ENCODE peak calls at places on chromosomes 2 and 18, in six cellular contexts. One of them, this sample, is unnamed.

GRCh38 chr2:12361506-12361905 is 355.2 kb upstream of the TRIB2 start:
- DNase-seq in aorta: no peak
- DNase-seq in left ventricle myocardium inferior: no peak
- DNase-seq in caudate nucleus: no peak
- DNase-seq in Peyer's patch: no peak
- DNase-seq in dorsolateral prefrontal cortex: no peak
- DNase-seq in this sample: no peak

GRCh38 chr2:232418466-232419244 is 12.0 kb downstream of the ALPG start:
- DNase-seq in aorta: no peak
- DNase-seq in left ventricle myocardium inferior: no peak
- DNase-seq in caudate nucleus: no peak
- DNase-seq in Peyer's patch: no peak
- DNase-seq in dorsolateral prefrontal cortex: no peak
- DNase-seq in this sample: no peak

GRCh38 chr2:10412380-10412779 is 35.7 kb downstream of the ODC1 start:
- DNase-seq in aorta: no peak
- DNase-seq in left ventricle myocardium inferior: no peak
- DNase-seq in caudate nucleus: no peak
- DNase-seq in Peyer's patch: no peak
- DNase-seq in dorsolateral prefrontal cortex: no peak
- DNase-seq in this sample: no peak

GRCh38 chr2:23584054-23584745 is 199.2 kb downstream of the KLHL29 start:
- DNase-seq in aorta: peak
- DNase-seq in left ventricle myocardium inferior: no peak
- DNase-seq in caudate nucleus: no peak
- DNase-seq in Peyer's patch: no peak
- DNase-seq in dorsolateral prefrontal cortex: no peak
- DNase-seq in this sample: no peak

GRCh38 chr2:230924470-230925341 is at the start of gene GPR55:
- DNase-seq in aorta: no peak
- DNase-seq in left ventricle myocardium inferior: no peak
- DNase-seq in caudate nucleus: no peak
- DNase-seq in Peyer's patch: peak
- DNase-seq in dorsolateral prefrontal cortex: peak
- DNase-seq in this sample: no peak

GRCh38 chr2:128773641-128774319 is 455.1 kb upstream of the HS6ST1 start:
- DNase-seq in aorta: peak
- DNase-seq in left ventricle myocardium inferior: no peak
- DNase-seq in caudate nucleus: no peak
- DNase-seq in Peyer's patch: no peak
- DNase-seq in dorsolateral prefrontal cortex: no peak
- DNase-seq in this sample: peak

GRCh38 chr2:168961450-168962229 is 60.5 kb downstream of the G6PC2 start:
- DNase-seq in aorta: no peak
- DNase-seq in left ventricle myocardium inferior: no peak
- DNase-seq in caudate nucleus: no peak
- DNase-seq in Peyer's patch: no peak
- DNase-seq in dorsolateral prefrontal cortex: no peak
- DNase-seq in this sample: no peak

GRCh38 chr2:9397201-9397600 is 26.1 kb downstream of the ITGB1BP1 start:
- DNase-seq in aorta: no peak
- DNase-seq in left ventricle myocardium inferior: no peak
- DNase-seq in caudate nucleus: no peak
- DNase-seq in Peyer's patch: no peak
- DNase-seq in dorsolateral prefrontal cortex: no peak
- DNase-seq in this sample: no peak

GRCh38 chr2:205218056-205218455 is 464.2 kb upstream of the NRP2 start:
- DNase-seq in aorta: no peak
- DNase-seq in left ventricle myocardium inferior: no peak
- DNase-seq in caudate nucleus: no peak
- DNase-seq in Peyer's patch: no peak
- DNase-seq in dorsolateral prefrontal cortex: no peak
- DNase-seq in this sample: no peak

GRCh38 chr2:174788291-174788929 is 24.1 kb upstream of the CHRNA1 start:
- DNase-seq in aorta: no peak
- DNase-seq in left ventricle myocardium inferior: no peak
- DNase-seq in caudate nucleus: no peak
- DNase-seq in Peyer's patch: no peak
- DNase-seq in dorsolateral prefrontal cortex: no peak
- DNase-seq in this sample: no peak

GRCh38 chr2:24785704-24786321 is 7.4 kb downstream of the PTRHD1 start:
- DNase-seq in aorta: no peak
- DNase-seq in left ventricle myocardium inferior: no peak
- DNase-seq in caudate nucleus: no peak
- DNase-seq in Peyer's patch: peak
- DNase-seq in dorsolateral prefrontal cortex: no peak
- DNase-seq in this sample: no peak

GRCh38 chr2:214139630-214140284 is 271.1 kb upstream of the VWC2L start:
- DNase-seq in aorta: no peak
- DNase-seq in left ventricle myocardium inferior: no peak
- DNase-seq in caudate nucleus: no peak
- DNase-seq in Peyer's patch: no peak
- DNase-seq in dorsolateral prefrontal cortex: no peak
- DNase-seq in this sample: no peak

GRCh38 chr2:46812381-46813024 is 103.1 kb downstream of the MCFD2 start:
- DNase-seq in aorta: peak
- DNase-seq in left ventricle myocardium inferior: peak
- DNase-seq in caudate nucleus: no peak
- DNase-seq in Peyer's patch: no peak
- DNase-seq in dorsolateral prefrontal cortex: no peak
- DNase-seq in this sample: peak

GRCh38 chr2:64538764-64539433 is 14.8 kb downstream of the AFTPH start:
- DNase-seq in aorta: no peak
- DNase-seq in left ventricle myocardium inferior: no peak
- DNase-seq in caudate nucleus: no peak
- DNase-seq in Peyer's patch: no peak
- DNase-seq in dorsolateral prefrontal cortex: no peak
- DNase-seq in this sample: no peak

GRCh38 chr2:212939777-212940531 is 211.5 kb downstream of the IKZF2 start:
- DNase-seq in aorta: no peak
- DNase-seq in left ventricle myocardium inferior: no peak
- DNase-seq in caudate nucleus: no peak
- DNase-seq in Peyer's patch: no peak
- DNase-seq in dorsolateral prefrontal cortex: no peak
- DNase-seq in this sample: no peak

GRCh38 chr18:12449040-12449814 is 41.5 kb downstream of the PRELID3A start:
- DNase-seq in aorta: peak
- DNase-seq in left ventricle myocardium inferior: no peak
- DNase-seq in caudate nucleus: no peak
- DNase-seq in Peyer's patch: no peak
- DNase-seq in dorsolateral prefrontal cortex: no peak
- DNase-seq in this sample: no peak

GRCh38 chr2:136010126-136010525 is 24.7 kb upstream of the DARS1 start:
- DNase-seq in aorta: no peak
- DNase-seq in left ventricle myocardium inferior: no peak
- DNase-seq in caudate nucleus: no peak
- DNase-seq in Peyer's patch: no peak
- DNase-seq in dorsolateral prefrontal cortex: no peak
- DNase-seq in this sample: no peak

GRCh38 chr2:11663427-11663826 is 6.6 kb downstream of the NTSR2 start:
- DNase-seq in aorta: no peak
- DNase-seq in left ventricle myocardium inferior: no peak
- DNase-seq in caudate nucleus: no peak
- DNase-seq in Peyer's patch: no peak
- DNase-seq in dorsolateral prefrontal cortex: no peak
- DNase-seq in this sample: no peak

GRCh38 chr18:74146756-74147155 is 878 bp downstream of the FBXO15 start:
- DNase-seq in aorta: no peak
- DNase-seq in left ventricle myocardium inferior: no peak
- DNase-seq in caudate nucleus: no peak
- DNase-seq in Peyer's patch: no peak
- DNase-seq in dorsolateral prefrontal cortex: no peak
- DNase-seq in this sample: no peak

GRCh38 chr18:66752733-66753132 is 148.8 kb upstream of the CDH19 start:
- DNase-seq in aorta: no peak
- DNase-seq in left ventricle myocardium inferior: no peak
- DNase-seq in caudate nucleus: no peak
- DNase-seq in Peyer's patch: no peak
- DNase-seq in dorsolateral prefrontal cortex: no peak
- DNase-seq in this sample: no peak

GRCh38 chr2:69011611-69012157 is 1.3 kb upstream of the ANTXR1 start:
- DNase-seq in aorta: no peak
- DNase-seq in left ventricle myocardium inferior: no peak
- DNase-seq in caudate nucleus: no peak
- DNase-seq in Peyer's patch: no peak
- DNase-seq in dorsolateral prefrontal cortex: no peak
- DNase-seq in this sample: no peak

GRCh38 chr2:130928385-130928784 is 91.7 kb downstream of the ARHGEF4 start:
- DNase-seq in aorta: no peak
- DNase-seq in left ventricle myocardium inferior: no peak
- DNase-seq in caudate nucleus: no peak
- DNase-seq in Peyer's patch: no peak
- DNase-seq in dorsolateral prefrontal cortex: no peak
- DNase-seq in this sample: no peak

GRCh38 chr2:12587729-12588522 is 128.8 kb upstream of the TRIB2 start:
- DNase-seq in aorta: peak
- DNase-seq in left ventricle myocardium inferior: no peak
- DNase-seq in caudate nucleus: no peak
- DNase-seq in Peyer's patch: no peak
- DNase-seq in dorsolateral prefrontal cortex: no peak
- DNase-seq in this sample: no peak

GRCh38 chr18:69002233-69002632 is 204.4 kb downstream of the CCDC102B start:
- DNase-seq in aorta: no peak
- DNase-seq in left ventricle myocardium inferior: no peak
- DNase-seq in caudate nucleus: no peak
- DNase-seq in Peyer's patch: no peak
- DNase-seq in dorsolateral prefrontal cortex: no peak
- DNase-seq in this sample: no peak

GRCh38 chr2:41942278-41942677 is 105.5 kb upstream of the PKDCC start:
- DNase-seq in aorta: no peak
- DNase-seq in left ventricle myocardium inferior: no peak
- DNase-seq in caudate nucleus: no peak
- DNase-seq in Peyer's patch: no peak
- DNase-seq in dorsolateral prefrontal cortex: no peak
- DNase-seq in this sample: no peak

GRCh38 chr2:88692187-88692586 is 714 bp downstream of the RPIA start:
- DNase-seq in aorta: peak
- DNase-seq in left ventricle myocardium inferior: no peak
- DNase-seq in caudate nucleus: no peak
- DNase-seq in Peyer's patch: peak
- DNase-seq in dorsolateral prefrontal cortex: no peak
- DNase-seq in this sample: no peak

GRCh38 chr2:178819147-178819875 is 12.1 kb upstream of the TTN start:
- DNase-seq in aorta: no peak
- DNase-seq in left ventricle myocardium inferior: no peak
- DNase-seq in caudate nucleus: no peak
- DNase-seq in Peyer's patch: no peak
- DNase-seq in dorsolateral prefrontal cortex: no peak
- DNase-seq in this sample: no peak
- H3K27ac ChIP-seq in aorta: no peak
- H3K27ac ChIP-seq in left ventricle myocardium inferior: peak
- H3K27ac ChIP-seq in caudate nucleus: no peak
- H3K27ac ChIP-seq in Peyer's patch: no peak
- H3K27ac ChIP-seq in dorsolateral prefrontal cortex: no peak
- H3K27ac ChIP-seq in this sample: peak

GRCh38 chr2:45104429-45104828 is 95.2 kb upstream of the SIX2 start:
- DNase-seq in aorta: no peak
- DNase-seq in left ventricle myocardium inferior: no peak
- DNase-seq in caudate nucleus: no peak
- DNase-seq in Peyer's patch: no peak
- DNase-seq in dorsolateral prefrontal cortex: no peak
- DNase-seq in this sample: no peak

GRCh38 chr2:45105050-45105582 is 95.9 kb upstream of the SIX2 start:
- DNase-seq in aorta: no peak
- DNase-seq in left ventricle myocardium inferior: no peak
- DNase-seq in caudate nucleus: no peak
- DNase-seq in Peyer's patch: no peak
- DNase-seq in dorsolateral prefrontal cortex: no peak
- DNase-seq in this sample: no peak

GRCh38 chr2:45103351-45104145 is 94.3 kb upstream of the SIX2 start:
- DNase-seq in aorta: no peak
- DNase-seq in left ventricle myocardium inferior: no peak
- DNase-seq in caudate nucleus: no peak
- DNase-seq in Peyer's patch: no peak
- DNase-seq in dorsolateral prefrontal cortex: no peak
- DNase-seq in this sample: no peak

GRCh38 chr2:45102141-45102540 is 92.9 kb upstream of the SIX2 start:
- DNase-seq in aorta: no peak
- DNase-seq in left ventricle myocardium inferior: no peak
- DNase-seq in caudate nucleus: no peak
- DNase-seq in Peyer's patch: no peak
- DNase-seq in dorsolateral prefrontal cortex: no peak
- DNase-seq in this sample: no peak

GRCh38 chr2:45102579-45103117 is 93.4 kb upstream of the SIX2 start:
- DNase-seq in aorta: no peak
- DNase-seq in left ventricle myocardium inferior: no peak
- DNase-seq in caudate nucleus: no peak
- DNase-seq in Peyer's patch: no peak
- DNase-seq in dorsolateral prefrontal cortex: no peak
- DNase-seq in this sample: no peak
- H3K27ac ChIP-seq in aorta: no peak
- H3K27ac ChIP-seq in left ventricle myocardium inferior: no peak
- H3K27ac ChIP-seq in caudate nucleus: no peak
- H3K27ac ChIP-seq in Peyer's patch: no peak
- H3K27ac ChIP-seq in dorsolateral prefrontal cortex: no peak
- H3K27ac ChIP-seq in this sample: no peak

DNA sequence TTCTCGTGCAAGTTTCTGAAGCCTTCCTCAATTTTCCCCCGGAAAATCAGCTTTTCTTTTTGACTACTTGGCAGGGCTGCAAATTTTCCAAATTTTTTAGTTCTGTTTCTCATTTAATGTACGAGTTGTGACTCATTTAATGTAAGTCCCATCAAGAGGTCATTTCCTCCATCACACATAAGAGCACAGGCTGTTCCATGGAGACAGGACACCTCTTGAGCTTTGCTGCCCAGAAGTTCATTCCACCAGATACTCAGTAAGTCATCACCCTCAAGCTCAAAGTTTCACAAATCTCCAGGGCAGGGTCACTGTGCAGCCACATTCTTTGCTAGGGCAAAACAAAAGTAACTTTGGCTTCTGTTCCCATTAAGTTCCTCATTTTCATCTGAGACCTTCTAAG is 101.5 kb upstream of the TEKT4 start:
- DNase-seq in aorta: no peak
- DNase-seq in left ventricle myocardium inferior: no peak
- DNase-seq in caudate nucleus: no peak
- DNase-seq in Peyer's patch: no peak
- DNase-seq in dorsolateral prefrontal cortex: no peak
- DNase-seq in this sample: no peak
- H3K27ac ChIP-seq in aorta: no peak
- H3K27ac ChIP-seq in left ventricle myocardium inferior: no peak
- H3K27ac ChIP-seq in caudate nucleus: no peak
- H3K27ac ChIP-seq in Peyer's patch: no peak
- H3K27ac ChIP-seq in dorsolateral prefrontal cortex: no peak
- H3K27ac ChIP-seq in this sample: no peak

DNA sequence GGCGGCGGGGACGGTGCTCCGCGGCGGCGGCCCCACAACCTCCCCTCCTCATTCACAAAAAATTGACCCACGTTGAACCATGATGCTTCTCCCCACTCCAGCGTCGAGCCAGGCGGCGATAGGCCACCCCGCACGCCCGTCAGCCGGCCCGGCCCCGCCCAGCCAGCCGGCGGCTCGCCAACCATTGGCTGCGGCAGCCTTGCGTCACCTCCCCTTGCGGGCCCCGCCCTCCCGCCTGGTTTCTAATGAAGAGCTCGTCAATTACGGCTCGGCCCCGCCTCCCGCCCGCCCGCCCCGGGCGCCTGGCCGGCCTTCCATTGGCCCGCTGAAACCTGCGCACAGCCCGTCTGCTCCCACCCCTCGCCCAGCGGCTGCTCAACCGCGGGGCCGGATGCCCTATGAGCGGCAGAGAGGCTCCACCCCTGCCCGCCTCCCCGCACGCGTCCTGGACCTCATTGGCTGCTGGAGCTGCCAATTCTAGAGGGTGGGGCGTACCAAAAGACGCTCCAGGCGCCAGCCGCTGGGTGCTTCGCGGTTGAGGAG is at the start of gene HDAC4:
- DNase-seq in aorta: peak
- DNase-seq in left ventricle myocardium inferior: peak
- DNase-seq in caudate nucleus: peak
- DNase-seq in Peyer's patch: peak
- DNase-seq in dorsolateral prefrontal cortex: peak
- DNase-seq in this sample: peak
- H3K27ac ChIP-seq in aorta: peak
- H3K27ac ChIP-seq in left ventricle myocardium inferior: peak
- H3K27ac ChIP-seq in caudate nucleus: peak
- H3K27ac ChIP-seq in Peyer's patch: peak
- H3K27ac ChIP-seq in dorsolateral prefrontal cortex: peak
- H3K27ac ChIP-seq in this sample: peak

This sample was measured in right atrium auricular region.